ENCODE peak calls at places on chromosomes 6 and 20, in nine cellular contexts. Z is MM.1S; D is cortex of kidney; A is stimulated activated effector memory CD8-positive, alpha-beta T cell treated with anti-CD3 and anti-CD28 coated beads, Interleukin-12 subunit alpha, Interleukin-12 subunit beta, amount 100 ng/mL, for 72 hours; F is GM04504; J is NCI-H774; O is AG20443; U is neural crest cell; H is choroid plexus epithelial cell. K is an unnamed sample.

GRCh38 chr6:87501809-87502572 is 29.2 kb downstream of the SLC35A1 start:
- DNase-seq in Z (no peak), D (no peak), A (no peak), F (no peak), J (no peak), O (no peak), U (no peak), H (no peak), K (no peak)

GRCh38 chr20:45701873-45702272 is at the start of gene WFDC13:
- DNase-seq in Z (no peak), D (no peak), A (no peak), F (no peak), J (no peak), O (no peak), U (no peak), H (no peak), K (no peak)

GRCh38 chr20:8414611-8415274 is 282.7 kb downstream of the PLCB1 start:
- DNase-seq in Z (no peak), D (no peak), A (no peak), F (peak; percentile 62), J (peak; percentile 69), O (peak; percentile 42), U (no peak), H (peak; percentile 68), K (no peak)

GRCh38 chr6:74222768-74223321 is 526.8 kb downstream of the CD109 start:
- DNase-seq in Z (no peak), D (no peak), A (no peak), F (no peak), J (no peak), O (no peak), U (no peak), H (peak; percentile 76), K (peak; percentile 36)

GRCh38 chr6:32668226-32668747 is 1.8 kb upstream of the HLA-DQB1 start:
- DNase-seq in Z (peak; percentile 8), D (no peak), A (peak; percentile 12), F (no peak), J (peak; percentile 20), O (no peak), U (no peak), H (peak; percentile 76), K (no peak)

GRCh38 chr6:3061501-3061941 is 6.8 kb upstream of the RIPK1 start:
- DNase-seq in Z (no peak), D (no peak), A (no peak), F (no peak), J (no peak), O (no peak), U (no peak), H (peak; percentile 88), K (no peak)

GRCh38 chr6:29424575-29424974 is 9.8 kb downstream of the OR12D1 start:
- DNase-seq in Z (no peak), D (no peak), A (no peak), F (no peak), J (no peak), O (no peak), U (no peak), H (no peak), K (no peak)

GRCh38 chr6:19668710-19669109 is 168.5 kb upstream of the ID4 start:
- DNase-seq in Z (no peak), D (no peak), A (no peak), F (no peak), J (no peak), O (peak; percentile 32), U (no peak), H (peak; percentile 24), K (no peak)

GRCh38 chr20:17614812-17615644 is 45.2 kb downstream of the DSTN start:
- DNase-seq in Z (no peak), D (no peak), A (no peak), F (no peak), J (no peak), O (no peak), U (no peak), H (no peak), K (no peak)

GRCh38 chr6:12572884-12573824 is 143.4 kb upstream of the PHACTR1 start:
- DNase-seq in Z (no peak), D (no peak), A (no peak), F (peak; percentile 49), J (no peak), O (peak; percentile 85), U (no peak), H (peak; percentile 86), K (no peak)

GRCh38 chr6:128464790-128465189 is 55.6 kb downstream of the PTPRK start:
- DNase-seq in Z (no peak), D (no peak), A (no peak), F (no peak), J (peak; percentile 14), O (no peak), U (no peak), H (peak; percentile 48), K (no peak)

GRCh38 chr6:40585218-40585617 is 1.9 kb downstream of the LRFN2 start:
- DNase-seq in Z (no peak), D (no peak), A (no peak), F (no peak), J (no peak), O (no peak), U (no peak), H (no peak), K (no peak)

GRCh38 chr6:73207221-73207837 is 18.0 kb downstream of the KHDC1L start:
- DNase-seq in Z (no peak), D (no peak), A (no peak), F (no peak), J (no peak), O (no peak), U (no peak), H (no peak), K (no peak)

GRCh38 chr6:37913210-37913609 is 93.7 kb downstream of the ZFAND3 start:
- DNase-seq in Z (no peak), D (no peak), A (no peak), F (no peak), J (no peak), O (no peak), U (no peak), H (peak; percentile 22), K (no peak)

GRCh38 chr20:46622125-46622524 is 29.1 kb downstream of the SLC13A3 start:
- DNase-seq in Z (no peak), D (no peak), A (no peak), F (no peak), J (no peak), O (no peak), U (no peak), H (peak; percentile 26), K (no peak)

GRCh38 chr6:148128014-148128730 is 214.5 kb upstream of the SASH1 start:
- DNase-seq in Z (no peak), D (no peak), A (no peak), F (no peak), J (no peak), O (no peak), U (no peak), H (peak; percentile 19), K (no peak)

GRCh38 chr6:136317976-136318375 is 28.3 kb upstream of the BCLAF1 start:
- DNase-seq in Z (no peak), D (no peak), A (no peak), F (no peak), J (no peak), O (no peak), U (no peak), H (no peak), K (no peak)

GRCh38 chr6:111997078-111997862 is 56.6 kb upstream of the CCN6 start:
- DNase-seq in Z (peak; percentile 74), D (no peak), A (peak; percentile 65), F (peak; percentile 53), J (peak; percentile 95), O (peak; percentile 83), U (peak; percentile 77), H (peak; percentile 87), K (peak; percentile 84)

GRCh38 chr6:5537132-5537531 is 275.8 kb downstream of the FARS2 start:
- DNase-seq in Z (no peak), D (no peak), A (no peak), F (no peak), J (no peak), O (peak; percentile 14), U (no peak), H (no peak), K (no peak)

GRCh38 chr6:137951064-137951597 is 84.1 kb downstream of the TNFAIP3 start:
- DNase-seq in Z (peak; percentile 72), D (no peak), A (no peak), F (no peak), J (no peak), O (no peak), U (no peak), H (no peak), K (no peak)

GRCh38 chr6:112331306-112331705 is 15.8 kb upstream of the RFPL4B start:
- DNase-seq in Z (no peak), D (no peak), A (no peak), F (peak; percentile 63), J (peak; percentile 11), O (no peak), U (no peak), H (no peak), K (no peak)

GRCh38 chr20:52941803-52942202 is 30.4 kb upstream of the TSHZ2 start:
- DNase-seq in Z (no peak), D (no peak), A (no peak), F (no peak), J (no peak), O (peak; percentile 52), U (no peak), H (no peak), K (no peak)

GRCh38 chr6:170051229-170052172 is 239.4 kb downstream of the DLL1 start:
- DNase-seq in Z (no peak), D (no peak), A (no peak), F (no peak), J (no peak), O (no peak), U (no peak), H (no peak), K (no peak)

GRCh38 chr6:134361011-134361410 is 43.1 kb upstream of the SGK1 start:
- DNase-seq in Z (no peak), D (no peak), A (no peak), F (no peak), J (no peak), O (no peak), U (no peak), H (no peak), K (no peak)